ENCODE peak calls at places on chromosome 11, in four cellular contexts. A is ovary, F is sigmoid colon, Z is fibroblast of lung. V is an unnamed sample. For H3K27me3 and H3K36me3, the result is how much of the 10 kb centered on the place peaks cover.

GRCh38 chr11:102253018-102253775 is 64.1 kb upstream of the BIRC3 start:
- DNase-seq in F (no peak), A (no peak), Z (no peak), V (no peak)

GRCh38 chr11:68575025-68575665 is 109.2 kb upstream of the GAL start:
- DNase-seq in A (no peak), Z (peak), F (no peak), V (no peak)

GRCh38 chr11:60914620-60915249 is 777 bp downstream of the TMEM109 start:
- DNase-seq in A (no peak), F (peak), Z (peak), V (no peak)

GRCh38 chr11:8038811-8039529 is 42.0 kb upstream of the TUB start:
- DNase-seq in Z (no peak), F (no peak), A (no peak), V (peak)

GRCh38 chr11:110251837-110252236 is 44.6 kb downstream of the RDX start:
- DNase-seq in Z (peak), A (no peak), F (no peak), V (peak)

GRCh38 chr11:9273430-9274336 is 8.5 kb upstream of the DENND5A start:
- DNase-seq in A (no peak), F (no peak), Z (peak), V (no peak)

GRCh38 chr11:34899633-34900016 is 16.6 kb downstream of the APIP start:
- DNase-seq in Z (no peak), F (no peak), A (no peak), V (no peak)

GRCh38 chr11:47750725-47751124 is 16.4 kb downstream of the FNBP4 start:
- DNase-seq in A (no peak), Z (no peak), F (no peak), V (no peak)

GRCh38 chr11:35404397-35404775 is 15.0 kb downstream of the SLC1A2 start:
- DNase-seq in Z (peak), F (no peak), A (no peak), V (peak)

GRCh38 chr11:8830641-8831040 is 80.3 kb upstream of the AKIP1 start:
- DNase-seq in F (peak), A (no peak), Z (no peak), V (no peak)

GRCh38 chr11:77668760-77669159 is 31.2 kb upstream of the CLNS1A start:
- DNase-seq in F (no peak), A (no peak), Z (no peak), V (no peak)

GRCh38 chr11:67456068-67456705 is 1.0 kb downstream of the CABP4 start:
- DNase-seq in Z (no peak), A (peak), F (peak), V (no peak)

GRCh38 chr11:31826530-31827438 is 15.7 kb upstream of the PAX6 start:
- DNase-seq in F (no peak), Z (no peak), A (no peak), V (no peak)

GRCh38 chr11:12832828-12833227 is 158.6 kb downstream of the TEAD1 start:
- DNase-seq in A (no peak), F (no peak), Z (no peak), V (no peak)

GRCh38 chr11:128291043-128291442 is 296.3 kb downstream of the ETS1 start:
- DNase-seq in A (no peak), Z (no peak), F (no peak), V (no peak)

GRCh38 chr11:128291835-128292234 is 295.5 kb downstream of the ETS1 start:
- DNase-seq in A (no peak), F (no peak), Z (no peak), V (peak)

GRCh38 chr11:128288368-128288767 is 299.0 kb downstream of the ETS1 start:
- DNase-seq in A (no peak), F (no peak), Z (no peak), V (no peak)

GRCh38 chr11:128289048-128289447 is 298.3 kb downstream of the ETS1 start:
- DNase-seq in A (no peak), Z (no peak), F (no peak), V (no peak)

DNA sequence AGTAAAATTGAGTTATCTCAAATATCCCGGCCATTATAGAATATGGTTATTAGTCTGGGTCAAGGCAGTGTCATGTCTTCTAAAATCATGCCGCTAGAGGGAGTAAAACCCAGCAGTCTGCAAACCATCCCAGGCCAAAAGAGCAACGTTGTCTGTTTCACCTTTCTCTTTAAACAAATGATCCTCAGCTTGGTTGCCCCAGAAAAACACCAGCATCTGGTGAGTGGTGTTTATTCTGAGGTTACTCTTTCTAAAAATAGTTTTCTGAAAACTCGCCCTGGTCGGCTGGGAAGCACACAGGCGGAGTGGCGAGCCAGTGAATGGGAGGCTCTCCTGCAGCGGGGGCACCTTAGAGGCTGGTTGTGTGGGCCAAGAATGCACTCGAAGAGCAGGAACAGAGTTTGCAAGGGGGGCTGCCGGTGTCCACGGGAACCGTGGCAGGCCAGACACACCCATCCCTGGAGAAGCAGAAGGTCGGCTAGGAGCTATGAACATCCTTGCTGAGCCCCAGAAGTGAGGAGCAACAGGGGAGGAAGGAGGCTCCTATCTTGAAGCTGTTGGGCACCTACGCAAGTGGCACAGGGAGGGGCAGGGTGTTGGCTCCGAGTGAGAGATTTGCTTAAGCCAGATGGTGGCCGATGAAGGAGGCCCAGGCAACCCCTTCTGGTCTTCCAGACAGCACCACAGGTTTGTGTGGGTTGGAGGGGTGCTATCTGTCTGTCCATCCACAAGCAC is 297.1 kb downstream of the ETS1 start:
- DNase-seq in A (peak), Z (peak), F (peak), V (peak)
- H3K4me3 ChIP-seq in A (no peak), Z (no peak), F (no peak), V (peak)

GRCh38 chr11:122264121-122264520 is 148.1 kb upstream of the BLID start:
- DNase-seq in Z (no peak), A (no peak), F (no peak), V (no peak)

GRCh38 chr11:122268601-122269130 is 152.7 kb upstream of the BLID start:
- DNase-seq in Z (no peak), F (no peak), A (no peak), V (no peak)

GRCh38 chr11:122271167-122271566 is 155.2 kb upstream of the BLID start:
- DNase-seq in Z (no peak), A (no peak), F (no peak), V (no peak)

GRCh38 chr11:122271747-122272146 is 155.7 kb upstream of the BLID start:
- DNase-seq in Z (no peak), A (no peak), F (no peak), V (no peak)

DNA sequence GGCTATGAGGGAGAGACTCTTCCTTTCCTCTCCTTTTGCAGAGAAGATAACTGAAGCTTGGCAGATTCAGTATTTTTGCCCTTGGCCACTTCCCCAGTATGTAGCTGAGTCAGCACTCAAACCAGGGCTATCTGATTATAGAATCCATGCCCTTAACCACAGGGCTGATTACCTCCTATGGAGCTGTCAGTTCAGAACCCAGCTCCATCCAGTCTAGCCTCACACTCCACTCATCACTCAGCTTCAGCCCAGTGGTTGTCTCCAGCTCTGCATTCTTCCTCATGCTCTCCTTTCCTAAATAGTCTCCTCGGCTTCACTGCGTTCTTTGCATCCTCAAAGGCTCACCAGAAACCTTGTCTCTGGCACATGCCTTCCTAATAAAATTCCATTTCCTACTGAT is 151.6 kb upstream of the BLID start:
- DNase-seq in A (no peak), Z (peak), F (no peak), V (no peak)
- H3K27me3 ChIP-seq in A (under half), Z (under half), F (under half), V (under half)

DNA sequence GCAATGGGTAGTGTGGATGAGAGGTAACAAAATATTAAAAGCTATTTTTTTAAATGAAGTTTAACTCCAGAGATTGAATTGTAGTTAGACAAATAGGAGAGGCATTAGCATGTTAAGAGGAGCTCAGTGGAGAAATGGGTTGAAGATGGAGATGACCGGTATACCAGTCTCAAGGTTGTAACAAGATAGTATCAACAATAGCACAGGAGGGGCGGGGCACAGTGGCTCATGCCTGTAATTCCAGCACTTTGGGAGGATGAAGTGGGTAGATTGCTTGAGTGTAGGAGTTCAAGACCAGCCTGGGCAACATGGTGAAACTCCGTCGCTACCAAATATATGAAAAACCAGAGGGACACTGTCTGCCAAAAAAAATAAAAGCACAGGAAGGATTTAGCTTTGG is 6.0 kb upstream of the ANKRD42 start:
- DNase-seq in Z (no peak), F (no peak), A (no peak), V (no peak)
- H3K36me3 ChIP-seq in Z (under half), F (under half), A (under half), V (half or more)

DNA sequence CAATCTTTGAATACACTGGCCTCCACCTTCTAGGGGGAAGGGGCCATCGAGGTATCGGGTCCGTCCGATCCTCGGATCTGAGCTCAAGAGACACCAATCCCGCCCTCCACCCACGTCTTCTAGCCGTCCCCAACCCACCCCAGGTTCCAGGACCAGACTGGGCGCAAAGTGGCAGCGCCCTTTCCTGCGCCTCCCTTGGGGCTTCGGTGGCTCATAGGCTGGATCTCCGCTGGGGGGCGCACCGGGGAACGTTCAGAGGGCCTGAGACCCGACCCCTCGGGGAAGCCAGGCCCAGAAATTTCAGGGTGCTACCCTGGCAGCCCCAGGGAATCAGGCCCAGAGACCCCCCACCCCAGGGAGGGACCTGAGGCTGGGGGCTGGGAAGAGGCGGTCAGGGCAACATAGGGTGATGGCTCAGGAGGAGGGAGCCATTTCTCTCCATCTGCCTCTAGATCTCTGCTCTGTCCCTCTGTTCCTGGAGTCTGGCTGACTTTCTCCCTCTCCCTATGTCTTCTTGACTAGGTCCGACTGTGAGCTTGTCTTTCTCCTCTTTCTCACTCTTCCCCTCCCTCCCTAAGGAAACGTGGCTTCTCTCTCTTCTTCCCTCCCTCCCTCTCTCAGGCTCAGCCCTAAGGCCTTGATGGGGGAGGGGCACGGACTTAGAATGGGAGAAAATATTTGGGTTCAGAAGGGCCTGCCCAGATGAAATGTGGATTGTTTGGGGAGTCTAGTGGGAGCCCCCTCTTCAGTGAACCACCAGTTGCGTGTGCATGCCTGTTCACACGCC is 1.1 kb downstream of the CREB3L1 start:
- DNase-seq in Z (peak), A (peak), F (peak), V (peak)
- H3K4me3 ChIP-seq in Z (peak), A (peak), F (peak), V (peak)

GRCh38 chr11:16612234-16612571 is 126.2 kb upstream of the C11orf58 start:
- DNase-seq in Z (no peak), A (no peak), F (no peak), V (no peak)
- H3K27me3 ChIP-seq in Z (under half), A (under half), F (half or more), V (half or more)

GRCh38 chr11:117191680-117192400 is 7.3 kb upstream of the TAGLN start:
- DNase-seq in A (no peak), F (peak), Z (no peak), V (no peak)
- H3K36me3 ChIP-seq in A (under half), F (under half), Z (under half), V (half or more)

GRCh38 chr11:65290448-65291165 is 24.1 kb upstream of the CDC42EP2 start:
- DNase-seq in Z (peak), A (peak), F (peak), V (peak)
- H3K4me3 ChIP-seq in Z (no peak), A (no peak), F (no peak), V (no peak)

DNA sequence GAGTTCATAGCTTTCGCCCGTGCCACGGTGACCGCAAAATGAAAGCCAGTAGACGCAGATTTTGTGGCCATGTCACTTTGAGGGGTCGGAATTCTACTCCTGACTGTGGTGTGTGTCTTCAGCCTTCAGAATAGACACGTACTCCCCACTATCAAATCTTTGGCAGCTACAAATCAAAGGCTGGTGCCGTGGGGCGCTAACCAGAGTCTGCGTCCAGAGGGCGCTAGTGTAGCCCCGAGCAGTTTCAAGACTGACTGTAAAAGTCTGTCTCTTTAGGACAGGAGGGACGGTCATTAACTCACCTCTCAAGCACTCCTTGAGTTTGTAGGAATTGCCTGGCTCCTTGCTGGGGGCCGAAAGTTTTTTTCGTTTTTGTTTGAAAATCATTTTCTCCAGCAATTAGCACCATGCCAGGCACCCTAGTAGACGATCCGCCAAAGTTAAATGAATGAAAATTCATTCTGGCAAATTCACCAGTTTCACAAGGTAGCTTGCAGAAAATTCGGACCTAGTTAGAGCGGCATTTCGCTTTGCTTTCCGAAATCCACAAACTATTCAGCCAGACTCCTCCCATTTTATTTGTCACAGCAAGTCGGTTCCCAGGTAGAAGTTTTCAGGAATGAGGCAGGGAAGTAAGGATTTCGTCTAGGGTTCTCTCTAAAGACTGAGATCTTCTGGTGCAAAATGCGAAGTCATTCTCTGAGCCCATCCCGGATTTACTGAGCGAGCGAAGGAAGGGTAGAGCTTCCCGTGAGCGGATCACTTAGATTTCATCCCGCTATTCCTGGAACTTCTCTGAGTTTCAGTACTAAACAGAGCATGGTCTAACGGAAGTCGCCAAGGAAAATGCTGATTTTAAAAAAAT is 2.8 kb upstream of the CALCA start:
- DNase-seq in A (no peak), Z (peak), F (no peak), V (peak)
- H3K27me3 ChIP-seq in A (under half), Z (under half), F (half or more), V (half or more)

GRCh38 chr11:58609723-58610122 is 12.7 kb upstream of the CNTF start:
- DNase-seq in F (no peak), Z (no peak), A (no peak), V (no peak)
- H3K36me3 ChIP-seq in F (under half), Z (under half), A (under half), V (half or more)

V was measured in stomach.